ENCODE peak calls at places on chromosomes 1 and 21, in four cellular contexts. W is stimulated activated CD8-positive, alpha-beta memory T cell treated with anti-CD3 and anti-CD28 coated beads, Interleukin-4, amount 100 ng/mL, for 1 hour; N is SW480; V is NCI-H345. G is an unnamed sample.

GRCh38 chr1:10679521-10680220 is 116.8 kb downstream of the CASZ1 start:
- DNase-seq in W (no peak), N (peak), V (peak), G (peak)

GRCh38 chr21:45377866-45378257 is 27.1 kb upstream of the COL18A1 start:
- DNase-seq in W (no peak), N (no peak), V (no peak), G (no peak)

GRCh38 chr1:207908112-207908734 is 2.7 kb downstream of the CD34 start:
- DNase-seq in W (no peak), N (no peak), V (no peak), G (no peak)

GRCh38 chr1:12113433-12114339 is 50.6 kb downstream of the TNFRSF8 start:
- DNase-seq in W (no peak), N (no peak), V (peak), G (no peak)

GRCh38 chr1:63945943-63946342 is 172.1 kb downstream of the ROR1 start:
- DNase-seq in W (no peak), N (no peak), V (no peak), G (no peak)

GRCh38 chr1:155801149-155801548 is 55.9 kb downstream of the GON4L start:
- DNase-seq in W (no peak), N (no peak), V (no peak), G (no peak)

GRCh38 chr1:193700710-193701355 is 514.4 kb upstream of the B3GALT2 start:
- DNase-seq in W (no peak), N (peak), V (no peak), G (no peak)

GRCh38 chr1:24003331-24003972 is 23.3 kb upstream of the SRSF10 start:
- DNase-seq in W (no peak), N (peak), V (no peak), G (no peak)

GRCh38 chr1:168180148-168180524 is 1.4 kb downstream of the TIPRL start:
- DNase-seq in W (no peak), N (no peak), V (no peak), G (no peak)

GRCh38 chr1:234372011-234372757 is 1.1 kb upstream of the COA6 start:
- DNase-seq in W (no peak), N (no peak), V (no peak), G (no peak)

GRCh38 chr1:10450156-10450801 is 448 bp downstream of the CORT start:
- DNase-seq in W (no peak), N (no peak), V (no peak), G (no peak)

GRCh38 chr1:89085781-89086180 is 20.8 kb upstream of the GBP1 start:
- DNase-seq in W (no peak), N (peak), V (no peak), G (no peak)

GRCh38 chr1:216216304-216216703 is 206.9 kb downstream of the USH2A start:
- DNase-seq in W (no peak), N (no peak), V (no peak), G (no peak)

GRCh38 chr1:244050835-244051444 is at the start of gene ZBTB18:
- DNase-seq in W (no peak), N (peak), V (peak), G (peak)

G was measured in HEK293T.